ENCODE peak calls at places on chromosome 4, in five cellular contexts. B is A549, N is HepG2, U is K562, V is GM12878. T is an unnamed sample.

GRCh38 chr4:87093443-87094123 is 126.8 kb downstream of the KLHL8 start:
- DNase-seq in B (peak), N (peak), U (peak), V (peak), T (peak)

GRCh38 chr4:138865765-138866164 is 149.8 kb upstream of the NOCT start:
- DNase-seq in B (no peak), N (no peak), U (no peak), V (no peak), T (no peak)

GRCh38 chr4:16206848-16207247 is 19.4 kb downstream of the TAPT1 start:
- DNase-seq in B (no peak), N (no peak), U (no peak), V (no peak), T (no peak)

GRCh38 chr4:112075129-112075753 is 70.0 kb upstream of the FAM241A start:
- DNase-seq in B (peak), N (peak), U (peak), V (no peak), T (peak)

GRCh38 chr4:101254776-101255175 is 92.5 kb downstream of the PPP3CA start:
- DNase-seq in B (no peak), N (no peak), U (no peak), V (no peak), T (no peak)

GRCh38 chr4:118797558-118798142 is 38.3 kb downstream of the SEC24D start:
- DNase-seq in B (no peak), N (no peak), U (no peak), V (no peak), T (no peak)

GRCh38 chr4:169238445-169238844 is 32.3 kb downstream of the SH3RF1 start:
- DNase-seq in B (no peak), N (no peak), U (no peak), V (no peak), T (no peak)

GRCh38 chr4:19034089-19034488 is 1012.5 kb upstream of the LCORL start:
- DNase-seq in B (no peak), N (no peak), U (no peak), V (no peak), T (no peak)

GRCh38 chr4:149887091-149887490 is 71.4 kb upstream of the IQCM start:
- DNase-seq in B (no peak), N (no peak), U (no peak), V (no peak), T (no peak)

GRCh38 chr4:15144249-15144966 is 142.1 kb downstream of the CPEB2 start:
- DNase-seq in B (no peak), N (no peak), U (no peak), V (no peak), T (no peak)

GRCh38 chr4:107292979-107293378 is 256.9 kb upstream of the DKK2 start:
- DNase-seq in B (no peak), N (no peak), U (no peak), V (no peak), T (no peak)

GRCh38 chr4:14984452-14984851 is 17.8 kb upstream of the CPEB2 start:
- DNase-seq in B (no peak), N (no peak), U (no peak), V (no peak), T (no peak)

GRCh38 chr4:126344472-126344871 is 1029.7 kb downstream of the FAT4 start:
- DNase-seq in B (no peak), N (no peak), U (no peak), V (no peak), T (no peak)

GRCh38 chr4:61507091-61507490 is 307.0 kb downstream of the ADGRL3 start:
- DNase-seq in B (no peak), N (no peak), U (no peak), V (no peak), T (no peak)

GRCh38 chr4:102466298-102466697 is 34.9 kb upstream of the NFKB1 start:
- DNase-seq in B (no peak), N (no peak), U (no peak), V (no peak), T (no peak)

GRCh38 chr4:85734446-85734845 is 259.5 kb downstream of the ARHGAP24 start:
- DNase-seq in B (no peak), N (no peak), U (no peak), V (no peak), T (no peak)

GRCh38 chr4:82989567-82990429 is 20.8 kb downstream of the LIN54 start:
- DNase-seq in B (no peak), N (peak), U (no peak), V (peak), T (no peak)

GRCh38 chr4:30753316-30753715 is 33.1 kb downstream of the PCDH7 start:
- DNase-seq in B (no peak), N (no peak), U (no peak), V (no peak), T (no peak)

DNA sequence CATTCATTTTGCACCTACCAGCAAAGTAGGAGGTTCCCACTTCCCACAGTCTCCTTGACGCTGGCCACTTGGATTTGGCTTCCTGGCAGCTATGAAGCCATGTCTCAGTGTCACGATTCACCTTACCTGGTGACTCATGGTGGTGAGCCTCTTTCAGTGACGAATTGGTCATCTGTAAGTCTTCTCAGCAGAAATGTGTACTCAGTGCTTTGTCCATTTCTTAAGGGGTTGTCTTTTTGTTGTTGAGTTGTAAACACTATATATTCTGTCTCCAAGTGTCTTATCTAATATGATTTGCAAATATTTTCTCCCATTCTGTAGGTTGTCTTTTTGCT is 11.4 kb upstream of the MAEA start:
- DNase-seq in B (peak), N (no peak), U (no peak), V (no peak), T (no peak)
- TF ChIP-seq ESRRA in B (no peak), N (no peak), U (no peak), V (no peak), T (no peak)

GRCh38 chr4:7699040-7699439 is 240.6 kb downstream of the AFAP1 start:
- DNase-seq in B (no peak), N (no peak), U (no peak), V (no peak), T (no peak)
- TF ChIP-seq MAX in B (no peak), N (no peak), U (no peak), V (no peak), T (no peak)

GRCh38 chr4:23972202-23972601 is 82.4 kb upstream of the PPARGC1A start:
- DNase-seq in B (no peak), N (no peak), U (no peak), V (no peak), T (no peak)
- TF ChIP-seq ESRRA in B (no peak), N (no peak), U (no peak), V (no peak), T (no peak)

GRCh38 chr4:105598787-105599186 is 46.4 kb downstream of the ARHGEF38 start:
- DNase-seq in B (peak), N (no peak), U (no peak), V (no peak), T (no peak)
- TF ChIP-seq MAX in B (no peak), N (no peak), U (no peak), V (no peak), T (no peak)

GRCh38 chr4:104163820-104164219 is 330.9 kb downstream of the CXXC4 start:
- DNase-seq in B (no peak), N (no peak), U (no peak), V (no peak), T (no peak)
- TF ChIP-seq ESRRA in B (no peak), N (no peak), U (no peak), V (no peak), T (no peak)

GRCh38 chr4:6474705-6475457 is 2.5 kb upstream of the PPP2R2C start:
- DNase-seq in B (no peak), N (no peak), U (no peak), V (no peak), T (no peak)

GRCh38 chr4:6480532-6481088 is 8.2 kb upstream of the PPP2R2C start:
- DNase-seq in B (no peak), N (no peak), U (no peak), V (no peak), T (no peak)

GRCh38 chr4:6475492-6476020 is 3.1 kb upstream of the PPP2R2C start:
- DNase-seq in B (no peak), N (no peak), U (no peak), V (no peak), T (no peak)

GRCh38 chr4:6476893-6477292 is 4.5 kb upstream of the PPP2R2C start:
- DNase-seq in B (no peak), N (no peak), U (no peak), V (no peak), T (no peak)

DNA sequence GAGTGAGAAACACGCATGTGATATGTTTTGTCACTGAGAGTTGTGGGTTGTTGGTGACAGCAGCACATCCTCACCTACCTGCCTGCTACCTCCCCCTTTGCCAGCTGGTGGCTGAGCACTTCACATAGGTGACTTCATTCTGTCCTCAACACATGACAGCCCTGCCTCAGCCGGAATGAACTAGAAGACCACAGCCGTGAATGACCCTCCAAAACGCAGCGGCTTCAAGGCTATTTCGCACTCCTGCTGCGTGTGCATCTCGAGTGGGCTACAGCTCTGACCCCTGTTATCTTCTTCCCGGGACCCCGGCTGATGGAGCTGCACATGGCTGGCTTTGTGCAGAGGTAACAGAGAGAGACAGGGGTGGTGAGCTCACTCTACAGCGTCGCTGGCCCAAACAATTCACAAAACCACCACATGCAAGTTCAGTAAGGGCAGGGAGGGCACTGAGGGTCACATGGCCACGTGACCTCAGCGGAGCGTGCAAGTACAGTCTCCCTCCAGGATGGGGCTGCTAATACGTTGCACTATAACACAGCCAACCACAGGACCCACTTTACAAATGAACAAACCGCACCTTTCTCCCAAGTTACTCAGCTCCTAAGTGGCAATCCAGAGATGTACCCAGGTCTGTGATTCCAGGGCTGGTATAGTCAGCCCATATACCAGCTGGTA is 6.3 kb upstream of the PPP2R2C start:
- DNase-seq in B (no peak), N (no peak), U (no peak), V (no peak), T (no peak)
- TF ChIP-seq MAX in B (no peak), N (no peak), U (no peak), V (no peak), T (no peak)

GRCh38 chr4:38232741-38233140 is 272.5 kb downstream of the PTTG2 start:
- DNase-seq in B (no peak), N (no peak), U (no peak), V (no peak), T (no peak)
- TF ChIP-seq ESRRA in B (no peak), N (no peak), U (no peak), V (no peak), T (no peak)

DNA sequence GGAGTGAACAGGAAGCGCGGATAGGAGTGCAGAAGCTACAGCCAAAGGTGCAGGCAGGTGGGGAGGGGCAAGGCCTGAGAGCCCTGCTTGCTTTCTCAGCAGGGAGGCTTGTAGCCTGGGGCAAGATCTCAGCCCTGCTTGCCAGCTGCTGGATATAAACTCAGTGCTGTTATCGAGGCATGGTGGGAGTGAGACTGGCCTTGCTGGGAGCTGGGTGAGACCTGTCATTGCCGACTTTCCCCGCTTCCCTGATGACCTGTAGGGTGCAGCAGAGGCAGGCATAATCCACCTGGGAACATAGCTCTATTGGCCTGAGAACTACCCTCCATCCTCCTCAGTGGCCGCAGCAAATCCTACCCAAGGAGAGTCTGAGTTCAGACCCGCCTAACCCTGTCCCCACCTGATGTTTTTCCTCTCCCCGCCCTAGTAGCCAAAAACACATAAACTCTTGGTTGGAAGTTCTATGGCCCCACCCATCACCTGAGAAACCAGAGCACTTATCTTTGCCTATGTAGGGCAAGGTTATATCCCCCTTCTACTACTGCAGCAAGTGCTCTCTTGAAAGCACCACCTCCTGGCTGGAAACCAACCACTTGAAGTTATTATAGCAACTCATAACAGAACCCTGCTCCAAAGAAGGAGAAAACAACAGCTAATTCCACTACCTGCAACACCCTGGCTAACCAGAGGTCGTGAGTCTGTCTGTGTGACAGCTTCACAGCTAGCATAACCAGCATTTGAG is 80.7 kb downstream of the FHIP1A start:
- DNase-seq in B (peak), N (peak), U (no peak), V (no peak), T (peak)
- TF ChIP-seq MAX in B (no peak), N (no peak), U (no peak), V (no peak), T (no peak)

GRCh38 chr4:74320559-74321118 is 12.4 kb downstream of the EPGN start:
- DNase-seq in B (peak), N (peak), U (peak), V (peak), T (peak)
- TF ChIP-seq ESRRA in B (no peak), N (no peak), U (no peak), V (no peak), T (no peak)

DNA sequence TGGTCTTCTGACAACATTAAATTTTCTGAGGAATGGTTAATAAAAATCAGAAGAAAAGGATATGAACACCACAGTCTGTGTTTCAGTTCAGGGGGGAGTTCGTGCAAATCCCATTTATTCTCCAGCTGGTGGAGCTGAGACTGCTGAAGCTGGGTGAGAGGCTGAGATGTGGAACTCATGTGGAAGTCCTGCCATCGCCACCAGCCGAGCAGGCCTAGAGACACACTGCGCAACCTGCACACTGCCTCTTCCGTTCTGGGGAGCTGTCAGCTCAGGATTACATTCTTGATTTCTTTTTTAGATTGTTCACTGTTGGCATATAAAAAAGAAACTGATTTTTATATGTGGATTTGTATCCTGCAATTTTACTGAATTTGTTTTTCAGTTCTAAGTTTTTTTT is 66.6 kb upstream of the ELOVL6 start:
- DNase-seq in B (no peak), N (no peak), U (no peak), V (no peak), T (no peak)
- TF ChIP-seq MAX in B (no peak), N (no peak), U (no peak), V (no peak), T (no peak)

T was measured in WTC11.